ENCODE peak calls at places on chromosomes 16 and 17, in four cellular contexts. One of them, this sample, is unnamed.

GRCh38 chr16:50680907-50681885 is at the start of gene SNX20:
- DNase-seq in AG10803: no peak
- DNase-seq in SK-N-SH: no peak
- DNase-seq in heart right ventricle: no peak
- DNase-seq in this sample: no peak

GRCh38 chr17:28151001-28151400 is 108.5 kb downstream of the NLK start:
- DNase-seq in AG10803: peak
- DNase-seq in SK-N-SH: peak
- DNase-seq in heart right ventricle: no peak
- DNase-seq in this sample: no peak

GRCh38 chr16:29809850-29810698 is 1.9 kb upstream of the PRRT2 start:
- DNase-seq in heart right ventricle: peak
- DNase-seq in SK-N-SH: no peak
- DNase-seq in AG10803: no peak
- DNase-seq in this sample: no peak

GRCh38 chr16:4373356-4373908 is 1.8 kb downstream of the VASN start:
- DNase-seq in AG10803: no peak
- DNase-seq in SK-N-SH: peak
- DNase-seq in heart right ventricle: no peak
- DNase-seq in this sample: no peak

GRCh38 chr16:50802958-50803357 is 61.1 kb downstream of the CYLD start:
- DNase-seq in SK-N-SH: no peak
- DNase-seq in heart right ventricle: no peak
- DNase-seq in AG10803: no peak
- DNase-seq in this sample: no peak

GRCh38 chr17:6782244-6782643 is 6.2 kb downstream of the FBXO39 start:
- DNase-seq in heart right ventricle: no peak
- DNase-seq in AG10803: no peak
- DNase-seq in SK-N-SH: no peak
- DNase-seq in this sample: no peak

GRCh38 chr17:8021565-8022357 is 17.1 kb upstream of the ALOX15B start:
- DNase-seq in SK-N-SH: no peak
- DNase-seq in heart right ventricle: no peak
- DNase-seq in AG10803: no peak
- DNase-seq in this sample: no peak

GRCh38 chr16:56683424-56684162 is 1.3 kb downstream of the MT1X start:
- DNase-seq in AG10803: no peak
- DNase-seq in heart right ventricle: no peak
- DNase-seq in SK-N-SH: no peak
- DNase-seq in this sample: no peak

GRCh38 chr16:50316848-50317630 is 50.7 kb downstream of the ADCY7 start:
- DNase-seq in SK-N-SH: no peak
- DNase-seq in AG10803: no peak
- DNase-seq in heart right ventricle: no peak
- DNase-seq in this sample: no peak

GRCh38 chr16:1613240-1613639 is 1.1 kb downstream of the CRAMP1 start:
- DNase-seq in SK-N-SH: no peak
- DNase-seq in heart right ventricle: no peak
- DNase-seq in AG10803: no peak
- DNase-seq in this sample: no peak

GRCh38 chr16:67278773-67279295 is 498 bp upstream of the PLEKHG4 start:
- DNase-seq in AG10803: no peak
- DNase-seq in SK-N-SH: peak
- DNase-seq in heart right ventricle: no peak
- DNase-seq in this sample: no peak

GRCh38 chr17:45221997-45222272 is 250 bp downstream of the FMNL1 start:
- DNase-seq in SK-N-SH: no peak
- DNase-seq in heart right ventricle: no peak
- DNase-seq in AG10803: no peak
- DNase-seq in this sample: no peak

GRCh38 chr16:83011939-83012338 is 385.2 kb downstream of the CDH13 start:
- DNase-seq in SK-N-SH: no peak
- DNase-seq in heart right ventricle: no peak
- DNase-seq in AG10803: no peak
- DNase-seq in this sample: no peak

GRCh38 chr17:74454197-74455024 is 12.0 kb upstream of the CD300A start:
- DNase-seq in SK-N-SH: no peak
- DNase-seq in heart right ventricle: peak
- DNase-seq in AG10803: peak
- DNase-seq in this sample: no peak
- TF ChIP-seq CTCF in SK-N-SH: no peak
- TF ChIP-seq CTCF in heart right ventricle: peak
- TF ChIP-seq CTCF in AG10803: no peak
- TF ChIP-seq CTCF in this sample: no peak

GRCh38 chr16:12061336-12062055 is 85.0 kb downstream of the SNX29 start:
- DNase-seq in SK-N-SH: no peak
- DNase-seq in heart right ventricle: no peak
- DNase-seq in AG10803: no peak
- DNase-seq in this sample: no peak

GRCh38 chr16:12057276-12057675 is 80.7 kb downstream of the SNX29 start:
- DNase-seq in AG10803: peak
- DNase-seq in heart right ventricle: no peak
- DNase-seq in SK-N-SH: no peak
- DNase-seq in this sample: no peak

GRCh38 chr16:12062343-12063003 is 85.9 kb downstream of the SNX29 start:
- DNase-seq in AG10803: peak
- DNase-seq in SK-N-SH: no peak
- DNase-seq in heart right ventricle: peak
- DNase-seq in this sample: peak

GRCh38 chr16:12060751-12061150 is 84.2 kb downstream of the SNX29 start:
- DNase-seq in AG10803: no peak
- DNase-seq in heart right ventricle: no peak
- DNase-seq in SK-N-SH: no peak
- DNase-seq in this sample: no peak

GRCh38 chr16:12059216-12059769 is 82.8 kb downstream of the SNX29 start:
- DNase-seq in SK-N-SH: peak
- DNase-seq in AG10803: peak
- DNase-seq in heart right ventricle: peak
- DNase-seq in this sample: no peak
- TF ChIP-seq CTCF in SK-N-SH: no peak
- TF ChIP-seq CTCF in AG10803: no peak
- TF ChIP-seq CTCF in heart right ventricle: no peak
- TF ChIP-seq CTCF in this sample: no peak

GRCh38 chr17:70629902-70630301 is 460.6 kb downstream of the KCNJ2 start:
- DNase-seq in SK-N-SH: peak
- DNase-seq in AG10803: no peak
- DNase-seq in heart right ventricle: no peak
- DNase-seq in this sample: no peak
- TF ChIP-seq CTCF in SK-N-SH: peak
- TF ChIP-seq CTCF in AG10803: peak
- TF ChIP-seq CTCF in heart right ventricle: peak
- TF ChIP-seq CTCF in this sample: no peak

GRCh38 chr17:57989011-57989345 is 924 bp upstream of the VEZF1 start:
- DNase-seq in AG10803: no peak
- DNase-seq in heart right ventricle: peak
- DNase-seq in SK-N-SH: peak
- DNase-seq in this sample: no peak
- TF ChIP-seq CTCF in AG10803: peak
- TF ChIP-seq CTCF in heart right ventricle: peak
- TF ChIP-seq CTCF in SK-N-SH: no peak
- TF ChIP-seq CTCF in this sample: no peak

GRCh38 chr17:76547642-76548202 is 7.9 kb downstream of the PRCD start:
- DNase-seq in AG10803: no peak
- DNase-seq in SK-N-SH: no peak
- DNase-seq in heart right ventricle: no peak
- DNase-seq in this sample: no peak
- TF ChIP-seq CTCF in AG10803: no peak
- TF ChIP-seq CTCF in SK-N-SH: no peak
- TF ChIP-seq CTCF in heart right ventricle: no peak
- TF ChIP-seq CTCF in this sample: no peak

DNA sequence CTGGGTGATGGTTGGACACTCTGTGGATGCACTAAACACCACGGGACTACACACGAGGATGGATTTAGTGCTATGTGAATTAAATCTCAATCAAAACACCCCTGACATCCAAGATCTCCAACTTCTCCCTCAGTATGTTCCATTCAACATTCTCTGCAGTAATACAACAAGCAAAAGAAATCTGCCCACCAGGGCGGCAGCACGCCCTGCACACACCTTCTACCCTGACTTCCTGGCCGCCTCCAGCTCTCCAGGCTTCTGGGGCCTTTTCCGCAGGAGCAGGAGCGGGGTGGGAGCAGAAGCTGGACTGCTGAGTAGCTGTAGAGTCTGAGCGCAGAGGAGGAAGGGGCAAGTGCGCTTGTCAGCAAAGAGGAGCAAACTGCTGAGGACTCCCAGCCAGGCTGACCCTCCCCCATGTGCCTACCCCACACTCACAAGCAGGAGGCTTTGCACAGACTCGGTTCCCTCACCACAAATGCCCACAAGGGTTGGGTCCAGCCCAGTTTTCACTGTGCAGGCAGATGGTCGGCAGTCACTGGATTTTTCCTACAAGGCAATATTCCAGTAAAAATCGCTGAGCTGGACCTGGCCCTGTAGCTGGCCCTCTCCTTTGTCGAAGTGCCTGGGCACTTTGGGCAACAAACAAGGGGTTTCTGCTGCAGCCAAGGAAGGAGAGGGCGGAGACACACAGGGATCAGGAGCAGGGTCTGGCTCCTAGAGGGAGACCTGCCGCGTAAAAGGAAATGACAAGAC is 22.8 kb downstream of the ZDHHC7 start:
- DNase-seq in heart right ventricle: no peak
- DNase-seq in SK-N-SH: no peak
- DNase-seq in AG10803: no peak
- DNase-seq in this sample: no peak
- TF ChIP-seq CTCF in heart right ventricle: no peak
- TF ChIP-seq CTCF in SK-N-SH: peak
- TF ChIP-seq CTCF in AG10803: no peak
- TF ChIP-seq CTCF in this sample: no peak

GRCh38 chr17:32141690-32142037 is 638 bp upstream of the RHOT1 start:
- DNase-seq in SK-N-SH: no peak
- DNase-seq in AG10803: no peak
- DNase-seq in heart right ventricle: no peak
- DNase-seq in this sample: no peak

GRCh38 chr17:32136856-32137255 is 5.4 kb upstream of the RHOT1 start:
- DNase-seq in AG10803: no peak
- DNase-seq in SK-N-SH: no peak
- DNase-seq in heart right ventricle: no peak
- DNase-seq in this sample: no peak

GRCh38 chr17:32143525-32143865 is 1.2 kb downstream of the RHOT1 start:
- DNase-seq in SK-N-SH: no peak
- DNase-seq in AG10803: no peak
- DNase-seq in heart right ventricle: no peak
- DNase-seq in this sample: no peak

GRCh38 chr17:32142857-32143524 is 689 bp downstream of the RHOT1 start:
- DNase-seq in heart right ventricle: peak
- DNase-seq in SK-N-SH: peak
- DNase-seq in AG10803: peak
- DNase-seq in this sample: no peak

DNA sequence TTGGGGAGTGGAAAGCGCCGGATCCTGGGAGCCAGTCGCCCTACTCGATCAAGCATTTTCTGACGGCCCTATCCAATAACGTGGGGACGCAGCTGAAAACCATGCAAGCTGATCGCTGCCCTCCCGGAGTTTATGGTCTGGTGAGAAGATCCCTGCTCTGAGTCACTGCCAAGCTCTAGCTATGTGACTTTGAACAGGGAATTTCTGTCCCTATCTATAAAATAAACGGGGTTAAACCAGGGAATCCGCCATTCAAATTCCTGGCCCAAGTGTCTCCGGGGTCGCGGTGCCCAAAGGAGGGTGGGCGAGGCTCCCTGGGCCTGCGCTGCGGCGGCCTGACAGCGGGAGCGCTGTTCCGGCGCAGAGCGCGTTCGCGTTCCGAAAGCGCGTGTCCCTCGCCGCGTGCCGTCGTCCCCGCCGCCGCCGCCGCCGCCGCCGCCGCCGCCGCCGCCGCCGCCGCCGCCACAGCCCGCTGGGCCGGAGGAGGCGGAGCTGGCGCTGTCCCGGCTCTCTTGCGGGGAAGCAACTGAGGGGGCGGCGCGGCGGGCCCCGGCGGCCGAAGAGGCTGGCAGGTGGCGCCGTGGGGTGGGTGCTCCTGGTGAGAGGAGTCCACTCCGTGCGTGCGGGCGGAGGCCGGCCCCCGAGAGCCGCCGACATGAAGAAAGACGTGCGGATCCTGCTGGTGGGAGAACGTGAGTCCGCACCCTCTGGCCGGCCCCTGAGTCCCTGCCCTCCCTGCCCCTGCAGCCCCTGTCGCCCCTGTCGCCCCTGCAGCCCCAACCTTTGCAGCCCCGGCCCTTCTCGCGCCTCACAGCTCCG is at the start of gene RHOT1:
- DNase-seq in AG10803: peak
- DNase-seq in SK-N-SH: peak
- DNase-seq in heart right ventricle: peak
- DNase-seq in this sample: peak
- TF ChIP-seq CTCF in AG10803: peak
- TF ChIP-seq CTCF in SK-N-SH: peak
- TF ChIP-seq CTCF in heart right ventricle: peak
- TF ChIP-seq CTCF in this sample: peak